ENCODE peak calls at places on chromosomes 11 and 22, in eight cellular contexts. K is NB4; L is body of pancreas; Q is kidney glomerular epithelial cell; N is sigmoid colon; Y is stimulated activated CD4-positive, alpha-beta T cell treated with anti-CD3 and anti-CD28 coated beads, Interleukin-1b, Interleukin-23, amount 100 ng/mL, for 24 hours; I is HCEC 1CT; B is T-helper 1 cell. D is an unnamed sample.

GRCh38 chr22:23774922-23775436 is 2.3 kb downstream of the MMP11 start:
- DNase-seq in K (no peak), L (no peak), Q (no peak), N (no peak), Y (no peak), I (no peak), B (no peak), D (no peak)

GRCh38 chr11:35751664-35752061 is 89.1 kb downstream of the TRIM44 start:
- DNase-seq in K (no peak), L (no peak), Q (peak), N (no peak), Y (no peak), I (no peak), B (no peak), D (no peak)

GRCh38 chr22:36934940-36935610 is 21.6 kb downstream of the CSF2RB start:
- DNase-seq in K (no peak), L (no peak), Q (no peak), N (no peak), Y (no peak), I (no peak), B (no peak), D (no peak)

GRCh38 chr11:92811341-92811740 is 158.1 kb upstream of the MTNR1B start:
- DNase-seq in K (no peak), L (no peak), Q (no peak), N (no peak), Y (no peak), I (no peak), B (no peak), D (no peak)

GRCh38 chr11:67040147-67040546 is 16.5 kb upstream of the RHOD start:
- DNase-seq in K (no peak), L (no peak), Q (no peak), N (no peak), Y (no peak), I (no peak), B (no peak), D (no peak)

GRCh38 chr11:1888811-1889526 is 2.7 kb downstream of the PRR33 start:
- DNase-seq in K (peak), L (no peak), Q (no peak), N (no peak), Y (peak), I (no peak), B (peak), D (no peak)

GRCh38 chr11:11148598-11148997 is 204.5 kb downstream of the CSNK2A3 start:
- DNase-seq in K (no peak), L (no peak), Q (no peak), N (no peak), Y (no peak), I (no peak), B (no peak), D (no peak)

GRCh38 chr11:1295591-1295990 is 13.8 kb downstream of the TOLLIP start:
- DNase-seq in K (no peak), L (peak), Q (no peak), N (peak), Y (no peak), I (no peak), B (no peak), D (no peak)

GRCh38 chr22:48554893-48555552 is 1272.7 kb downstream of the BRD1 start:
- DNase-seq in K (no peak), L (no peak), Q (no peak), N (no peak), Y (no peak), I (no peak), B (no peak), D (no peak)

GRCh38 chr22:27883656-27884350 is 35.3 kb downstream of the PITPNB start:
- DNase-seq in K (no peak), L (no peak), Q (no peak), N (no peak), Y (no peak), I (no peak), B (no peak), D (no peak)

GRCh38 chr11:72227316-72228228 is 3.0 kb downstream of the INPPL1 start:
- DNase-seq in K (no peak), L (no peak), Q (no peak), N (peak), Y (no peak), I (no peak), B (no peak), D (peak)

GRCh38 chr22:50730941-50731661 is 6.9 kb upstream of the ACR start:
- DNase-seq in K (no peak), L (no peak), Q (no peak), N (no peak), Y (no peak), I (no peak), B (no peak), D (no peak)

GRCh38 chr11:95256204-95256819 is 25.3 kb upstream of the SESN3 start:
- DNase-seq in K (peak), L (no peak), Q (peak), N (no peak), Y (no peak), I (no peak), B (no peak), D (no peak)

GRCh38 chr11:68150029-68150428 is 28.8 kb upstream of the CHKA start:
- DNase-seq in K (peak), L (peak), Q (peak), N (no peak), Y (no peak), I (no peak), B (no peak), D (no peak)

GRCh38 chr11:113296447-113297205 is 17.8 kb upstream of the TTC12 start:
- DNase-seq in K (no peak), L (no peak), Q (no peak), N (no peak), Y (no peak), I (no peak), B (no peak), D (no peak)

GRCh38 chr11:96122601-96123044 is 198.7 kb upstream of the MTMR2 start:
- DNase-seq in K (no peak), L (no peak), Q (no peak), N (no peak), Y (no peak), I (no peak), B (no peak), D (no peak)

GRCh38 chr11:69636512-69636866 is 4.5 kb upstream of the CCND1 start:
- DNase-seq in K (no peak), L (peak), Q (peak), N (peak), Y (no peak), I (peak), B (no peak), D (no peak)

GRCh38 chr11:27716850-27717249 is 16.6 kb upstream of the BDNF start:
- DNase-seq in K (no peak), L (no peak), Q (peak), N (no peak), Y (no peak), I (peak), B (no peak), D (no peak)

GRCh38 chr22:27881404-27881803 is 37.7 kb downstream of the PITPNB start:
- DNase-seq in K (no peak), L (peak), Q (no peak), N (peak), Y (no peak), I (no peak), B (no peak), D (peak)

GRCh38 chr11:129846508-129847335 is 31.1 kb downstream of the TMEM45B start:
- DNase-seq in K (no peak), L (no peak), Q (peak), N (no peak), Y (no peak), I (peak), B (no peak), D (peak)

GRCh38 chr11:66316849-66317251 is at the start of gene CD248:
- DNase-seq in K (peak), L (peak), Q (no peak), N (peak), Y (no peak), I (peak), B (no peak), D (peak)

GRCh38 chr11:31782243-31782642 is 28.9 kb downstream of the PAX6 start:
- DNase-seq in K (no peak), L (no peak), Q (no peak), N (no peak), Y (no peak), I (no peak), B (no peak), D (no peak)

GRCh38 chr11:111539426-111540113 is 950 bp upstream of the LAYN start:
- DNase-seq in K (no peak), L (no peak), Q (no peak), N (no peak), Y (no peak), I (no peak), B (no peak), D (no peak)

GRCh38 chr11:34501500-34501899 is 12.1 kb downstream of the ELF5 start:
- DNase-seq in K (peak), L (peak), Q (peak), N (no peak), Y (no peak), I (peak), B (no peak), D (peak)

GRCh38 chr22:49494555-49494954 is 333.1 kb downstream of the BRD1 start:
- DNase-seq in K (no peak), L (no peak), Q (no peak), N (no peak), Y (no peak), I (no peak), B (no peak), D (no peak)

GRCh38 chr11:1839924-1840779 is 1.4 kb downstream of the TNNI2 start:
- DNase-seq in K (peak), L (peak), Q (no peak), N (no peak), Y (no peak), I (no peak), B (no peak), D (no peak)

GRCh38 chr11:76120513-76121081 is 85.7 kb downstream of the WNT11 start:
- DNase-seq in K (no peak), L (no peak), Q (no peak), N (no peak), Y (no peak), I (no peak), B (no peak), D (no peak)

GRCh38 chr22:20430641-20431519 is 6.7 kb downstream of the SCARF2 start:
- DNase-seq in K (peak), L (peak), Q (no peak), N (peak), Y (no peak), I (no peak), B (peak), D (no peak)

GRCh38 chr11:7031346-7031957 is 11.2 kb downstream of the NLRP14 start:
- DNase-seq in K (no peak), L (no peak), Q (no peak), N (no peak), Y (no peak), I (no peak), B (no peak), D (no peak)

D was measured in fibroblast of the conjunctiva.